ENCODE peak calls at places on chromosomes 7 and 10, in five cellular contexts. P is head of caudate nucleus; O is mesendoderm; A is activated CD8-positive, alpha-beta memory T cell treated with anti-CD3 and anti-CD28 coated beads, Interleukin-2, amount 50 U/mL, for 48 hours; K is H9. M is an unnamed sample.

GRCh38 chr7:91165846-91166230 is 98.4 kb upstream of the FZD1 start:
- DNase-seq in P (no peak), O (no peak), A (no peak), K (no peak), M (no peak)

GRCh38 chr7:6446977-6447588 is 671 bp downstream of the DAGLB start:
- DNase-seq in P (peak), O (peak), A (peak), K (peak), M (no peak)

GRCh38 chr7:107999814-108000560 is 3.0 kb downstream of the LAMB1 start:
- DNase-seq in P (no peak), O (peak), A (no peak), K (no peak), M (no peak)

GRCh38 chr7:1843271-1843861 is 173.3 kb downstream of the ELFN1 start:
- DNase-seq in P (peak), O (no peak), A (no peak), K (no peak), M (no peak)

GRCh38 chr7:41107330-41107937 is 595.5 kb downstream of the INHBA start:
- DNase-seq in P (no peak), O (peak), A (no peak), K (no peak), M (no peak)

GRCh38 chr10:100670828-100671479 is 74.4 kb upstream of the PAX2 start:
- DNase-seq in P (no peak), O (peak), A (peak), K (peak), M (no peak)

GRCh38 chr10:3355536-3355935 is 183.0 kb upstream of the PITRM1 start:
- DNase-seq in P (no peak), O (no peak), A (no peak), K (no peak), M (no peak)

GRCh38 chr7:87231243-87231642 is 11.7 kb upstream of the TMEM243 start:
- DNase-seq in P (no peak), O (no peak), A (no peak), K (no peak), M (no peak)

GRCh38 chr10:31278279-31278941 is 40.6 kb upstream of the ZEB1 start:
- DNase-seq in P (no peak), O (peak), A (no peak), K (no peak), M (no peak)

GRCh38 chr7:7223250-7223649 is 40.9 kb downstream of the C1GALT1 start:
- DNase-seq in P (no peak), O (no peak), A (no peak), K (no peak), M (no peak)

GRCh38 chr10:44725404-44725803 is 185.7 kb upstream of the TMEM72 start:
- DNase-seq in P (no peak), O (no peak), A (no peak), K (no peak), M (no peak)

GRCh38 chr10:130547368-130547767 is 411.2 kb downstream of the GLRX3 start:
- DNase-seq in P (no peak), O (peak), A (no peak), K (peak), M (no peak)

GRCh38 chr7:30159698-30160143 is 24.9 kb downstream of the MTURN start:
- DNase-seq in P (no peak), O (peak), A (no peak), K (no peak), M (no peak)

GRCh38 chr7:92313055-92313454 is 67.3 kb downstream of the ANKIB1 start:
- DNase-seq in P (no peak), O (peak), A (no peak), K (no peak), M (no peak)

GRCh38 chr10:51544933-51545332 is 154.5 kb downstream of the CSTF2T start:
- DNase-seq in P (no peak), O (no peak), A (no peak), K (no peak), M (no peak)

GRCh38 chr7:37052673-37053072 is 328.4 kb upstream of the AOAH start:
- DNase-seq in P (no peak), O (peak), A (no peak), K (peak), M (no peak)

GRCh38 chr7:28203498-28204240 is 23.1 kb upstream of the JAZF1 start:
- DNase-seq in P (no peak), O (no peak), A (no peak), K (no peak), M (no peak)

GRCh38 chr7:5774136-5774535 is 7.3 kb downstream of the RNF216 start:
- DNase-seq in P (no peak), O (no peak), A (no peak), K (no peak), M (no peak)

GRCh38 chr7:154684651-154685563 is 318.0 kb downstream of the PAXIP1 start:
- DNase-seq in P (no peak), O (no peak), A (no peak), K (no peak), M (no peak)

GRCh38 chr7:2619120-2619519 is 12.7 kb upstream of the TTYH3 start:
- DNase-seq in P (no peak), O (no peak), A (no peak), K (no peak), M (no peak)

GRCh38 chr7:69218634-69219033 is 379.6 kb upstream of the AUTS2 start:
- DNase-seq in P (no peak), O (no peak), A (no peak), K (no peak), M (no peak)

GRCh38 chr10:3220853-3221252 is 48.3 kb upstream of the PITRM1 start:
- DNase-seq in P (no peak), O (no peak), A (no peak), K (no peak), M (no peak)

GRCh38 chr10:5448333-5449048 is 36.1 kb downstream of the NET1 start:
- DNase-seq in P (no peak), O (no peak), A (no peak), K (no peak), M (no peak)

GRCh38 chr10:86178401-86179142 is 188.0 kb downstream of the GRID1 start:
- DNase-seq in P (peak), O (peak), A (no peak), K (peak), M (no peak)

GRCh38 chr10:34966440-34966839 is 123.7 kb downstream of the CUL2 start:
- DNase-seq in P (no peak), O (no peak), A (no peak), K (no peak), M (no peak)

GRCh38 chr7:116727432-116728009 is 55.5 kb downstream of the MET start:
- DNase-seq in P (no peak), O (no peak), A (no peak), K (no peak), M (no peak)

GRCh38 chr7:116672596-116673503 is 854 bp downstream of the MET start:
- DNase-seq in P (no peak), O (no peak), A (no peak), K (peak), M (no peak)

GRCh38 chr10:70694410-70695179 is 22.3 kb downstream of the ADAMTS14 start:
- DNase-seq in P (no peak), O (no peak), A (no peak), K (no peak), M (no peak)

GRCh38 chr10:7410306-7410799 is 481 bp downstream of the SFMBT2 start:
- DNase-seq in P (no peak), O (peak), A (peak), K (peak), M (no peak)

GRCh38 chr10:3499120-3499519 is 285.9 kb downstream of the KLF6 start:
- DNase-seq in P (no peak), O (peak), A (no peak), K (no peak), M (no peak)

GRCh38 chr7:118053353-118053752 is 130.6 kb upstream of the LSM8 start:
- DNase-seq in P (no peak), O (no peak), A (no peak), K (no peak), M (no peak)

GRCh38 chr7:152085116-152085515 is 59.6 kb downstream of the GALNT11 start:
- DNase-seq in P (no peak), O (no peak), A (no peak), K (no peak), M (no peak)

GRCh38 chr7:36132025-36132424 is 21.0 kb upstream of the EEPD1 start:
- DNase-seq in P (no peak), O (no peak), A (no peak), K (no peak), M (no peak)

GRCh38 chr10:66349726-66350125 is 576.1 kb upstream of the LRRTM3 start:
- DNase-seq in P (no peak), O (no peak), A (no peak), K (no peak), M (no peak)

GRCh38 chr7:2926898-2927405 is 82.8 kb upstream of the GNA12 start:
- DNase-seq in P (no peak), O (no peak), A (no peak), K (peak), M (no peak)

GRCh38 chr7:18221377-18222290 is 194.0 kb upstream of the PRPS1L1 start:
- DNase-seq in P (no peak), O (no peak), A (no peak), K (no peak), M (no peak)

GRCh38 chr7:157693521-157694388 is 357.0 kb downstream of the DNAJB6 start:
- DNase-seq in P (no peak), O (peak), A (peak), K (peak), M (peak)

GRCh38 chr10:114102253-114102652 is 58.6 kb downstream of the ADRB1 start:
- DNase-seq in P (no peak), O (no peak), A (no peak), K (no peak), M (no peak)

M was measured in type B pancreatic cell.